ENCODE peak calls at places on chromosomes 12 and 14, in five cellular contexts. C is HepG2; V is lung; T is Peyer's patch; U is CD8-positive, alpha-beta T cell. Y is an unnamed sample.

GRCh38 chr12:78146365-78146772 is 315.7 kb downstream of the NAV3 start:
- DNase-seq in C (peak), V (no peak), T (no peak), U (no peak), Y (peak)

GRCh38 chr14:71267691-71268090 is 360.4 kb downstream of the PCNX1 start:
- DNase-seq in C (no peak), V (no peak), T (no peak), U (no peak), Y (peak)

GRCh38 chr14:91415794-91416743 is 1.6 kb downstream of the CCDC88C start:
- DNase-seq in C (no peak), V (no peak), T (peak), U (peak), Y (no peak)

GRCh38 chr14:81205639-81206038 is 15.1 kb downstream of the GTF2A1 start:
- DNase-seq in C (no peak), V (no peak), T (no peak), U (no peak), Y (no peak)

GRCh38 chr12:80352476-80352875 is 91.6 kb upstream of the PTPRQ start:
- DNase-seq in C (no peak), V (no peak), T (no peak), U (no peak), Y (no peak)

GRCh38 chr12:56836317-56836716 is 73.2 kb downstream of the HSD17B6 start:
- DNase-seq in C (no peak), V (peak), T (no peak), U (no peak), Y (peak)

GRCh38 chr12:94575024-94575423 is 75.3 kb downstream of the TMCC3 start:
- DNase-seq in C (no peak), V (no peak), T (no peak), U (no peak), Y (no peak)

GRCh38 chr12:45989857-45990467 is 412 bp downstream of the SCAF11 start:
- DNase-seq in C (peak), V (no peak), T (peak), U (peak), Y (no peak)

GRCh38 chr12:44206045-44206444 is 370.2 kb downstream of the TMEM117 start:
- DNase-seq in C (no peak), V (no peak), T (no peak), U (no peak), Y (no peak)

GRCh38 chr14:74491952-74492351 is 1.2 kb downstream of the NPC2 start:
- DNase-seq in C (peak), V (no peak), T (no peak), U (no peak), Y (peak)
- H3K4me3 ChIP-seq in C (peak), V (peak), T (peak), U (peak), Y (peak)

DNA sequence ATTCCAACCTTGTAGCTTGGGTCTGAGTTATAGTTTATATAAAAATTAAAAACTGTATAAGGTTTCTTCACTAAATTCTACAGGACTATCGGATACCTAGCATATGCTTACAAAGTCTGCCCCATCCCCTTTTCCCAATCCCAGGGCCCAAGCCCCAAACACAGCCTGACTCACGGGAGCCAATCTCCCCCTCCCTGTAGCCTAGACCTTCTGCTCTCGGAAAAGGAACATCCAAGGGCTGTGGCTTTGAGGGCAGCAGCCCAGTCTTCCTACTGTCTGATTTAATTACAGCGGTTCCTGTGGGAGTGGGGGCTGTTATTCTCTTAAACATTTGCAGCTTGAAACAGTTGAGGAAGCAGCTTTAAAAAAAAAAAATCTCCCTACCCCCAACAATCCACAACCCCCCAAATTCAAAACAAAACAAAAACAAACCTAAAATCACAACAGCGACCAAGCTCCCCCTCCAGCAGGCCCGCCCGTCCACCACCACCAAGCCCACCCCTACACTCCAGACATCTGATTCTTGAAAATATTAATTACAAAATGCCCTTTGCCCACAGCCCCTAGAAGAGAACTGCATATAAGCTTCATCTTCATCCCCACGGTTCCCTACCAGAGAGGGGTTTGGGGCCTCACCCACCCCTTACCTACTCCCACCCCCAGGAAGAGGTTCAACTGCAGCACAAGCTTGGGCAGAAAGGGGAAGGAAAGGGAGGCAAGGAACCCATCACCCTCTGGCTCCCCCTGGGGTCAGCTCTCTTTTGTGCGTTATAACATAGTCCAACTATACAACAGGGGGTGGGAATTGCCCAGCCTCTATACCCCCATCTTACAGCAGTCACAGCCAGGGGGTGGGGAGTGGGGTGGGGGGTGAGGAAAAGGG is 1.1 kb upstream of the PRKAG1 start:
- DNase-seq in C (peak), V (no peak), T (no peak), U (peak), Y (peak)
- TF ChIP-seq CTCF in C (peak), V (no peak), T (no peak), U (no peak), Y (peak)

GRCh38 chr12:130817804-130818203 is 21.2 kb downstream of the STX2 start:
- DNase-seq in C (no peak), V (no peak), T (no peak), U (no peak), Y (no peak)

GRCh38 chr12:130816055-130816454 is 23.0 kb downstream of the STX2 start:
- DNase-seq in C (no peak), V (no peak), T (no peak), U (no peak), Y (no peak)

GRCh38 chr12:130813436-130813835 is 25.6 kb downstream of the STX2 start:
- DNase-seq in C (no peak), V (no peak), T (no peak), U (no peak), Y (no peak)

GRCh38 chr12:130815028-130815741 is 23.9 kb downstream of the STX2 start:
- DNase-seq in C (no peak), V (no peak), T (no peak), U (no peak), Y (no peak)

DNA sequence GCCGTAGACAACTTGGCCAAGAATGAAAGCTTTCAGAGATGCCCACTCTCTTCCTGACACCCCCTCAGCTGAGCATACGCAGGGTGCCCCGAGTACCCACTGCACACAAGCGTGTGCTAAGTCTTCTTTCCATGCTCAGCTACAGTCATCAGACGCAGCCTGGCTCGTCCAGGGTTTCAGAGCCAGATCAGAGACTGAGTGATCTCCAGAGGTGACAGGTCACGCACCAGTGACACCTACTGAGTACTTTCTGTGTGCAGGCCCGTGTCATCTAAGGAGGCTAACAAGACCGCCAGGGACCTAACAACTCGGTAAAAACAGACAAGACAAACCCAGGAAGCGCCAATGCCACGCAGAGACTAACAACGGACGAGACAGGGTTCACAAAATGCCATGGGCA is 25.1 kb downstream of the STX2 start:
- DNase-seq in C (no peak), V (no peak), T (no peak), U (no peak), Y (no peak)
- H3K4me3 ChIP-seq in C (no peak), V (no peak), T (no peak), U (no peak), Y (no peak)

DNA sequence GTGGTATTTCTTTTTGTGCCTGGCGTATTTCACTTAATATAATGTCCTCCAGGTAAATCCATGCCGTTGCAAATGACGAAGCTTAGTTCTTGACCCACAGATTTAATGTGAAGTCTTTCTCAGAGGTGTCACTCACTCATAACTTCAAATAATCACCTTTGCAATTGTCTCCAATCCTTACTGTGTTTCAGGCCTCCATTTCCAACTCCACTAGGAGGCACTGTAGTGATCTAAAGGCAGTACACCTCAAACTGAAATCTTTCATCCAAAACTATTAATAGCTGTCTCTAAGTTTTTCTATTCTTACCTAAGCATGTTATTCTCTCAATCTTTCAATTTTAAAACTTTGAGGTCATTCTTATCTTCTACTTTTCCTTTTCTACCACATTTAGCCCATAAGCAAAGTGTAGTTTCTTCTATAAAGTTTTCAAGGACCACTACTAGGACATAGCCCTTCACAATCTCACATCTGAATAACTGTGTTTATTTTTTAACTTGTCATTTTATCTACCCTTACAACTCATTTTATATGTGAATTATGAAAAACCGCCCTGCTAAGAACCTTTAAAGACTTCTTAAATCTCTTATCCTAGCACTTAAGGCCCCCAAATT is 25.5 kb upstream of the FBXO34 start:
- DNase-seq in C (peak), V (no peak), T (peak), U (no peak), Y (peak)
- TF ChIP-seq CTCF in C (peak), V (peak), T (peak), U (peak), Y (peak)

GRCh38 chr12:120141336-120141735 is 24.8 kb upstream of the RAB35 start:
- DNase-seq in C (no peak), V (no peak), T (no peak), U (no peak), Y (no peak)
- H3K4me3 ChIP-seq in C (no peak), V (no peak), T (no peak), U (no peak), Y (no peak)

GRCh38 chr12:11648514-11649412 is 711 bp upstream of the ETV6 start:
- DNase-seq in C (peak), V (peak), T (peak), U (peak), Y (peak)
- TF ChIP-seq CTCF in C (no peak), V (no peak), T (no peak), U (no peak), Y (peak)

GRCh38 chr14:101762530-101763101 is 1.1 kb downstream of the PPP2R5C start:
- DNase-seq in C (peak), V (no peak), T (no peak), U (no peak), Y (no peak)
- H3K4me3 ChIP-seq in C (peak), V (peak), T (peak), U (peak), Y (peak)

GRCh38 chr12:65960820-65961691 is 136.8 kb downstream of the HMGA2 start:
- DNase-seq in C (peak), V (no peak), T (no peak), U (no peak), Y (no peak)

GRCh38 chr12:65959452-65959851 is 135.2 kb downstream of the HMGA2 start:
- DNase-seq in C (no peak), V (no peak), T (no peak), U (no peak), Y (no peak)

GRCh38 chr12:65965358-65965757 is 141.1 kb downstream of the HMGA2 start:
- DNase-seq in C (no peak), V (no peak), T (no peak), U (no peak), Y (peak)

GRCh38 chr12:65961731-65962130 is 137.4 kb downstream of the HMGA2 start:
- DNase-seq in C (no peak), V (no peak), T (no peak), U (no peak), Y (no peak)

GRCh38 chr12:65962921-65963883 is 138.9 kb downstream of the HMGA2 start:
- DNase-seq in C (no peak), V (no peak), T (peak), U (no peak), Y (no peak)
- TF ChIP-seq CTCF in C (peak), V (no peak), T (no peak), U (no peak), Y (no peak)

GRCh38 chr12:6921996-6922935 is 5.5 kb upstream of the ATN1 start:
- DNase-seq in C (no peak), V (no peak), T (no peak), U (no peak), Y (no peak)
- H3K4me3 ChIP-seq in C (no peak), V (no peak), T (no peak), U (no peak), Y (no peak)

GRCh38 chr12:76117067-76117691 is 32.7 kb upstream of the NAP1L1 start:
- DNase-seq in C (no peak), V (no peak), T (no peak), U (no peak), Y (no peak)
- TF ChIP-seq CTCF in C (no peak), V (no peak), T (no peak), U (no peak), Y (no peak)